ENCODE peak calls at places on chromosomes 7 and 10, in nine cellular contexts. One of them, this sample, is unnamed.

GRCh38 chr7:41689815-41690214 is 13.1 kb downstream of the INHBA start:
- DNase-seq in IMR-90: no peak
- DNase-seq in heart left ventricle: no peak
- DNase-seq in fibroblast of the conjunctiva: no peak
- DNase-seq in T-helper 9 cell: no peak
- DNase-seq in stimulated activated CD8-positive, alpha-beta memory T cell treated with anti-CD3 and anti-CD28 coated beads, Interleukin-2, amount 100 ng/mL, for 1 hour: no peak
- DNase-seq in ACHN: no peak
- DNase-seq in GM23248: no peak
- DNase-seq in Right ventricle myocardium superior: no peak
- DNase-seq in this sample: no peak

GRCh38 chr7:42247301-42247700 is 10.3 kb upstream of the GLI3 start:
- DNase-seq in IMR-90: peak; percentile 74
- DNase-seq in heart left ventricle: no peak
- DNase-seq in fibroblast of the conjunctiva: no peak
- DNase-seq in T-helper 9 cell: no peak
- DNase-seq in stimulated activated CD8-positive, alpha-beta memory T cell treated with anti-CD3 and anti-CD28 coated beads, Interleukin-2, amount 100 ng/mL, for 1 hour: no peak
- DNase-seq in ACHN: no peak
- DNase-seq in GM23248: peak; percentile 78
- DNase-seq in Right ventricle myocardium superior: no peak
- DNase-seq in this sample: peak; percentile 96

GRCh38 chr10:124332426-124332825 is 86.3 kb downstream of the OAT start:
- DNase-seq in IMR-90: no peak
- DNase-seq in heart left ventricle: no peak
- DNase-seq in fibroblast of the conjunctiva: no peak
- DNase-seq in T-helper 9 cell: no peak
- DNase-seq in stimulated activated CD8-positive, alpha-beta memory T cell treated with anti-CD3 and anti-CD28 coated beads, Interleukin-2, amount 100 ng/mL, for 1 hour: no peak
- DNase-seq in ACHN: no peak
- DNase-seq in GM23248: peak; percentile 29
- DNase-seq in Right ventricle myocardium superior: no peak
- DNase-seq in this sample: no peak

GRCh38 chr7:70432567-70433001 is 699.4 kb upstream of the GALNT17 start:
- DNase-seq in IMR-90: no peak
- DNase-seq in heart left ventricle: no peak
- DNase-seq in fibroblast of the conjunctiva: no peak
- DNase-seq in T-helper 9 cell: no peak
- DNase-seq in stimulated activated CD8-positive, alpha-beta memory T cell treated with anti-CD3 and anti-CD28 coated beads, Interleukin-2, amount 100 ng/mL, for 1 hour: no peak
- DNase-seq in ACHN: no peak
- DNase-seq in GM23248: no peak
- DNase-seq in Right ventricle myocardium superior: no peak
- DNase-seq in this sample: no peak

GRCh38 chr7:73341877-73342276 is 13.9 kb downstream of the FKBP6 start:
- DNase-seq in IMR-90: peak; percentile 91
- DNase-seq in heart left ventricle: no peak
- DNase-seq in fibroblast of the conjunctiva: peak; percentile 57
- DNase-seq in T-helper 9 cell: no peak
- DNase-seq in stimulated activated CD8-positive, alpha-beta memory T cell treated with anti-CD3 and anti-CD28 coated beads, Interleukin-2, amount 100 ng/mL, for 1 hour: no peak
- DNase-seq in ACHN: peak; percentile 60
- DNase-seq in GM23248: peak; percentile 76
- DNase-seq in Right ventricle myocardium superior: no peak
- DNase-seq in this sample: peak; percentile 79

GRCh38 chr10:14507156-14507555 is 176.4 kb upstream of the FRMD4A start:
- DNase-seq in IMR-90: no peak
- DNase-seq in heart left ventricle: no peak
- DNase-seq in fibroblast of the conjunctiva: no peak
- DNase-seq in T-helper 9 cell: peak; percentile 48
- DNase-seq in stimulated activated CD8-positive, alpha-beta memory T cell treated with anti-CD3 and anti-CD28 coated beads, Interleukin-2, amount 100 ng/mL, for 1 hour: no peak
- DNase-seq in ACHN: no peak
- DNase-seq in GM23248: no peak
- DNase-seq in Right ventricle myocardium superior: no peak
- DNase-seq in this sample: no peak

GRCh38 chr7:33425385-33425784 is 296.0 kb downstream of the BBS9 start:
- DNase-seq in IMR-90: no peak
- DNase-seq in heart left ventricle: no peak
- DNase-seq in fibroblast of the conjunctiva: no peak
- DNase-seq in T-helper 9 cell: no peak
- DNase-seq in stimulated activated CD8-positive, alpha-beta memory T cell treated with anti-CD3 and anti-CD28 coated beads, Interleukin-2, amount 100 ng/mL, for 1 hour: no peak
- DNase-seq in ACHN: no peak
- DNase-seq in GM23248: no peak
- DNase-seq in Right ventricle myocardium superior: no peak
- DNase-seq in this sample: no peak

GRCh38 chr7:30787476-30787875 is 16.3 kb downstream of the MINDY4 start:
- DNase-seq in IMR-90: no peak
- DNase-seq in heart left ventricle: no peak
- DNase-seq in fibroblast of the conjunctiva: no peak
- DNase-seq in T-helper 9 cell: no peak
- DNase-seq in stimulated activated CD8-positive, alpha-beta memory T cell treated with anti-CD3 and anti-CD28 coated beads, Interleukin-2, amount 100 ng/mL, for 1 hour: no peak
- DNase-seq in ACHN: no peak
- DNase-seq in GM23248: no peak
- DNase-seq in Right ventricle myocardium superior: no peak
- DNase-seq in this sample: peak; percentile 67

GRCh38 chr10:49739426-49739825 is 22.7 kb downstream of the OGDHL start:
- DNase-seq in IMR-90: no peak
- DNase-seq in heart left ventricle: no peak
- DNase-seq in fibroblast of the conjunctiva: no peak
- DNase-seq in T-helper 9 cell: no peak
- DNase-seq in stimulated activated CD8-positive, alpha-beta memory T cell treated with anti-CD3 and anti-CD28 coated beads, Interleukin-2, amount 100 ng/mL, for 1 hour: no peak
- DNase-seq in ACHN: no peak
- DNase-seq in GM23248: no peak
- DNase-seq in Right ventricle myocardium superior: no peak
- DNase-seq in this sample: no peak

This sample was measured in RPMI7951.